ENCODE peak calls at places on chromosome 4, in five cellular contexts. I is stimulated activated CD4-positive, alpha-beta T cell treated with anti-CD3 and anti-CD28 coated beads, Interleukin-15, amount 100 ng/mL, for 24 hours; Y is skeletal muscle cell; V is GM12892; O is T follicular helper cell. Q is an unnamed sample.

GRCh38 chr4:101954351-101954750 is 163.8 kb downstream of the BANK1 start:
- DNase-seq in V (no peak), O (no peak), I (no peak), Y (no peak), Q (no peak)

GRCh38 chr4:140427104-140427918 is at the start of gene CLGN:
- DNase-seq in O (peak), V (peak), Y (no peak), I (peak), Q (peak)

GRCh38 chr4:1683371-1683902 is 676 bp downstream of the FAM53A start:
- DNase-seq in O (no peak), I (peak), V (no peak), Y (peak), Q (no peak)

GRCh38 chr4:123477804-123478209 is 81.2 kb downstream of the SPRY1 start:
- DNase-seq in Y (peak), O (peak), I (peak), V (no peak), Q (no peak)

GRCh38 chr4:140103676-140104075 is 50.3 kb downstream of the MAML3 start:
- DNase-seq in I (peak), O (no peak), Y (no peak), V (no peak), Q (no peak)

GRCh38 chr4:109313168-109314133 is 11.0 kb upstream of the COL25A1 start:
- DNase-seq in V (no peak), O (no peak), Y (no peak), I (no peak), Q (no peak)

GRCh38 chr4:53089940-53090729 is 228.0 kb downstream of the RASL11B start:
- DNase-seq in V (no peak), Y (peak), I (no peak), O (no peak), Q (no peak)

GRCh38 chr4:83387922-83388676 is 53.5 kb upstream of the HPSE start:
- DNase-seq in I (peak), O (no peak), Y (no peak), V (no peak), Q (no peak)

GRCh38 chr4:113446019-113446418 is 315.5 kb downstream of the CAMK2D start:
- DNase-seq in O (no peak), Y (peak), V (no peak), I (peak), Q (no peak)